ENCODE peak calls at places on chromosome 12, in four cellular contexts. N, F, U and X are unnamed samples.

GRCh38 chr12:98698603-98699463 is 53.7 kb downstream of the APAF1 start:
- DNase-seq in N (peak), F (peak), U (peak), X (peak)

GRCh38 chr12:646303-647038 is 16.8 kb downstream of the NINJ2 start:
- DNase-seq in N (no peak), F (peak), U (no peak), X (no peak)

GRCh38 chr12:49550853-49551252 is 12.0 kb downstream of the KCNH3 start:
- DNase-seq in N (no peak), F (peak), U (no peak), X (no peak)

GRCh38 chr12:2999265-2999841 is 40.2 kb downstream of the TEAD4 start:
- DNase-seq in N (no peak), F (no peak), U (peak), X (peak)

GRCh38 chr12:7806863-7807487 is 17.8 kb downstream of the NANOG start:
- DNase-seq in N (peak), F (peak), U (peak), X (peak)

GRCh38 chr12:47361389-47362031 is 281.8 kb upstream of the AMIGO2 start:
- DNase-seq in N (no peak), F (no peak), U (peak), X (no peak)

GRCh38 chr12:110591508-110592051 is 8.5 kb upstream of the PPTC7 start:
- DNase-seq in N (no peak), F (peak), U (no peak), X (no peak)

GRCh38 chr12:132444957-132445883 is 44.7 kb upstream of the FBRSL1 start:
- DNase-seq in N (no peak), F (no peak), U (peak), X (no peak)

GRCh38 chr12:11882301-11883019 is 188.3 kb upstream of the BCL2L14 start:
- DNase-seq in N (no peak), F (no peak), U (no peak), X (no peak)

GRCh38 chr12:2396448-2396871 is 343.7 kb downstream of the CACNA1C start:
- DNase-seq in N (no peak), F (no peak), U (no peak), X (no peak)

GRCh38 chr12:129696405-129696804 is 207.4 kb downstream of the TMEM132D start:
- DNase-seq in N (no peak), F (no peak), U (no peak), X (no peak)

GRCh38 chr12:19129121-19129485 is 430 bp upstream of the PLEKHA5 start:
- DNase-seq in N (no peak), F (no peak), U (no peak), X (no peak)

GRCh38 chr12:83161451-83161850 is 474.7 kb downstream of the TMTC2 start:
- DNase-seq in N (no peak), F (no peak), U (no peak), X (no peak)

GRCh38 chr12:70106347-70106746 is 136.9 kb upstream of the CNOT2 start:
- DNase-seq in N (no peak), F (no peak), U (no peak), X (no peak)

GRCh38 chr12:47391566-47391965 is 311.8 kb upstream of the AMIGO2 start:
- DNase-seq in N (no peak), F (no peak), U (no peak), X (no peak)

GRCh38 chr12:48996794-48997718 is 2.1 kb downstream of the DDN start:
- DNase-seq in N (peak), F (peak), U (peak), X (peak)

GRCh38 chr12:45887544-45887943 is 102.8 kb downstream of the SCAF11 start:
- DNase-seq in N (no peak), F (no peak), U (no peak), X (peak)

GRCh38 chr12:66359300-66359699 is 57.0 kb downstream of the HELB start:
- DNase-seq in N (no peak), F (no peak), U (no peak), X (no peak)

GRCh38 chr12:49030714-49031572 is 12.4 kb upstream of the PRKAG1 start:
- DNase-seq in N (no peak), F (no peak), U (no peak), X (no peak)

GRCh38 chr12:68455676-68456345 is 123.6 kb upstream of the MDM1 start:
- DNase-seq in N (no peak), F (no peak), U (no peak), X (no peak)

GRCh38 chr12:115424003-115424402 is 740.0 kb upstream of the TBX3 start:
- DNase-seq in N (no peak), F (no peak), U (no peak), X (no peak)

GRCh38 chr12:45586486-45586885 is 143.0 kb upstream of the ARID2 start:
- DNase-seq in N (no peak), F (no peak), U (no peak), X (no peak)

GRCh38 chr12:50763637-50764115 is at the start of gene ATF1:
- DNase-seq in N (peak), F (peak), U (peak), X (peak)

GRCh38 chr12:64824500-64825142 is at the start of gene TBC1D30:
- DNase-seq in N (no peak), F (no peak), U (peak), X (peak)

GRCh38 chr12:123907726-123908476 is 64.7 kb downstream of the CCDC92 start:
- DNase-seq in N (no peak), F (no peak), U (peak), X (no peak)

GRCh38 chr12:93319523-93320045 is 58.1 kb upstream of the NUDT4 start:
- DNase-seq in N (no peak), F (no peak), U (no peak), X (no peak)

GRCh38 chr12:56257491-56258067 is 605 bp downstream of the ANKRD52 start:
- DNase-seq in N (peak), F (peak), U (peak), X (peak)

GRCh38 chr12:71567562-71567961 is 96.1 kb downstream of the ZFC3H1 start:
- DNase-seq in N (no peak), F (no peak), U (peak), X (no peak)

GRCh38 chr12:47306130-47306529 is 226.4 kb upstream of the AMIGO2 start:
- DNase-seq in N (no peak), F (no peak), U (no peak), X (no peak)

GRCh38 chr12:3313066-3313465 is 177.9 kb upstream of the PRMT8 start:
- DNase-seq in N (no peak), F (no peak), U (no peak), X (no peak)

GRCh38 chr12:124387510-124387855 is 92.6 kb downstream of the RFLNA start:
- DNase-seq in N (no peak), F (peak), U (no peak), X (no peak)

GRCh38 chr12:92469837-92470236 is 233.0 kb upstream of the PLEKHG7 start:
- DNase-seq in N (no peak), F (peak), U (no peak), X (no peak)

GRCh38 chr12:124648710-124649384 is 81.4 kb upstream of the NCOR2 start:
- DNase-seq in N (no peak), F (no peak), U (no peak), X (no peak)

GRCh38 chr12:131786331-131786730 is 41.9 kb upstream of the MMP17 start:
- DNase-seq in N (no peak), F (no peak), U (no peak), X (no peak)

GRCh38 chr12:32116897-32117296 is 10.2 kb downstream of the BICD1 start:
- DNase-seq in N (no peak), F (no peak), U (no peak), X (no peak)

GRCh38 chr12:54565658-54566552 is 16.5 kb downstream of the PDE1B start:
- DNase-seq in N (no peak), F (no peak), U (no peak), X (peak)

GRCh38 chr12:128763395-128763794 is 60.4 kb downstream of the SLC15A4 start:
- DNase-seq in N (no peak), F (no peak), U (no peak), X (no peak)

GRCh38 chr12:846376-846775 is 94.0 kb downstream of the WNK1 start:
- DNase-seq in N (no peak), F (no peak), U (no peak), X (no peak)

GRCh38 chr12:54980341-54980740 is 4.2 kb downstream of the TESPA1 start:
- DNase-seq in N (no peak), F (no peak), U (peak), X (no peak)

GRCh38 chr12:101670007-101670671 is 27.3 kb upstream of the CHPT1 start:
- DNase-seq in N (peak), F (peak), U (peak), X (peak)
- TF ChIP-seq NR3C1 in N (no peak), F (no peak), U (no peak), X (no peak)

GRCh38 chr12:121222847-121223246 is 12.9 kb downstream of the P2RX4 start:
- DNase-seq in N (no peak), F (no peak), U (no peak), X (no peak)

GRCh38 chr12:121224591-121224990 is 14.7 kb downstream of the P2RX4 start:
- DNase-seq in N (no peak), F (no peak), U (no peak), X (no peak)

GRCh38 chr12:121226399-121226798 is 16.5 kb downstream of the P2RX4 start:
- DNase-seq in N (no peak), F (no peak), U (no peak), X (no peak)

GRCh38 chr12:121223947-121224285 is 14.0 kb downstream of the P2RX4 start:
- DNase-seq in N (no peak), F (no peak), U (no peak), X (no peak)

DNA sequence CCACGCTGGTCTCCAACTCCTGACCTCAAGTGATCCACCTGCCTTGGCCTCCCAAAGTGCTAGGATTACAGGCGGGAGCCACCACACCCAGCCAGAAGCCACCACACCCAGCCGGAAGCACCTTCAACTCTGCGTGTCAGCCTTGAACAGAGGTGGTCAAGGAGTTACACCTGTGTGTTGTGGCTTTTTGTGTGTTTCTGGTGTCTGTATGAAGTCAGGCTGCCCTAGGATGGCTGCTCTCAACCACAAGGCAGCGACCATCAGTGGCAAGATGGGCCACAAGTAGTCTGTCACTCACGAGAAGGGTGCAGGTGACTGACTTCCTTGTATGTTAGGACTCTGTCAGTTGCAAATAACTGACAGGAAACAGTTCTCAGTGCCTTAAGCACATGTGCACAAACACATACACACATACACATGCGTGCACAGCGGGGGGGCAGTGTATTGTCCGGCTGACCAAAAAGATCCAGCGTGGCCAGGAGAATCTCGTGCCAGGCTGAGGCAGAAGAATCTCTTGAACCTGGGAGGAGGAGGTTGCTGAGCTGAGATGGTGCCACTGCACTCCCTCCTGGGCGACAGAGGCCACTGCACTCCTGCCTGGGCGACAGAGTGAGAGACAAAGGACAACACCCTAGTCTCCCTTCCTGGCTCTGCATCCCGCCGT is 13.5 kb downstream of the P2RX4 start:
- DNase-seq in N (no peak), F (no peak), U (no peak), X (no peak)
- TF ChIP-seq MAX in N (no peak), F (no peak), U (no peak), X (no peak)

GRCh38 chr12:20421338-20421890 is 53.1 kb downstream of the PDE3A start:
- DNase-seq in N (no peak), F (no peak), U (no peak), X (no peak)
- TF ChIP-seq NR3C1 in N (no peak), F (no peak), U (no peak), X (no peak)

GRCh38 chr12:6276936-6277615 is 33.4 kb upstream of the PLEKHG6 start:
- DNase-seq in N (no peak), F (no peak), U (no peak), X (no peak)
- TF ChIP-seq MAX in N (no peak), F (no peak), U (no peak), X (no peak)